ENCODE peak calls at places on chromosomes 11 and 22, in six cellular contexts. Z is hepatocyte, Y is PC-3, I is GM23248, B is OCI-LY7, J is SK-N-SH. K is an unnamed sample.

GRCh38 chr11:15807827-15808226 is 548.5 kb downstream of the SOX6 start:
- DNase-seq in B (no peak), Y (no peak), Z (no peak), J (no peak), I (no peak), K (no peak)

GRCh38 chr11:61121917-61122316 is 19.6 kb downstream of the CD5 start:
- DNase-seq in Z (no peak), I (no peak), J (no peak), B (no peak), Y (peak; percentile 31), K (no peak)

GRCh38 chr11:44915621-44916020 is 35.1 kb downstream of the TP53I11 start:
- DNase-seq in B (peak; percentile 38), J (no peak), Y (no peak), Z (no peak), I (no peak), K (no peak)

GRCh38 chr11:73308003-73308962 is at the start of gene ARHGEF17:
- DNase-seq in Z (peak; percentile 89), Y (peak; percentile 69), I (peak; percentile 91), J (peak; percentile 91), B (no peak), K (no peak)

GRCh38 chr22:47163481-47163875 is 401.0 kb downstream of the TBC1D22A start:
- DNase-seq in Y (no peak), J (no peak), Z (no peak), B (no peak), I (no peak), K (no peak)

GRCh38 chr22:49882519-49883293 is 29.1 kb downstream of the ZBED4 start:
- DNase-seq in Y (no peak), B (no peak), Z (no peak), J (no peak), I (no peak), K (no peak)

GRCh38 chr22:45597460-45598192 is 74.0 kb upstream of the ATXN10 start:
- DNase-seq in B (no peak), J (peak; percentile 60), Z (peak; percentile 78), Y (peak; percentile 22), I (no peak), K (no peak)

GRCh38 chr11:76803811-76804600 is 20.9 kb downstream of the TSKU start:
- DNase-seq in J (no peak), Y (no peak), B (no peak), Z (no peak), I (peak; percentile 92), K (no peak)

GRCh38 chr11:61057615-61058014 is 44.7 kb upstream of the CD5 start:
- DNase-seq in B (no peak), I (no peak), J (no peak), Z (no peak), Y (no peak), K (no peak)

GRCh38 chr11:19352736-19353110 is 112.0 kb upstream of the E2F8 start:
- DNase-seq in I (no peak), Y (no peak), J (no peak), B (no peak), Z (no peak), K (no peak)

GRCh38 chr22:16815073-16815472 is 10.1 kb downstream of the XKR3 start:
- DNase-seq in Z (no peak), B (no peak), Y (no peak), I (no peak), J (no peak), K (no peak)

GRCh38 chr11:1171223-1171984 is 13.7 kb downstream of the MUC5AC start:
- DNase-seq in Z (no peak), B (no peak), J (no peak), I (no peak), Y (no peak), K (no peak)

GRCh38 chr11:113570906-113571305 is 95.7 kb upstream of the DRD2 start:
- DNase-seq in I (no peak), Y (no peak), J (no peak), B (no peak), Z (no peak), K (no peak)

GRCh38 chr22:46303347-46303965 is 6.8 kb downstream of the GTSE1 start:
- DNase-seq in I (peak; percentile 61), Z (no peak), Y (peak; percentile 20), J (no peak), B (no peak), K (no peak)

GRCh38 chr11:6404341-6405038 is 14.2 kb downstream of the SMPD1 start:
- DNase-seq in B (no peak), Z (no peak), I (peak; percentile 59), Y (no peak), J (no peak), K (no peak)

GRCh38 chr11:73916435-73916834 is 34.4 kb upstream of the DNAJB13 start:
- DNase-seq in Y (peak; percentile 40), Z (no peak), B (no peak), I (peak; percentile 63), J (no peak), K (no peak)

GRCh38 chr22:21568207-21569075 is 927 bp downstream of the UBE2L3 start:
- DNase-seq in Y (no peak), Z (peak; percentile 62), J (peak; percentile 68), B (peak; percentile 65), I (peak; percentile 74), K (peak; percentile 43)

GRCh38 chr11:127461575-127462344 is 461.2 kb upstream of the KIRREL3 start:
- DNase-seq in Z (no peak), J (peak; percentile 71), Y (no peak), I (no peak), B (no peak), K (no peak)

GRCh38 chr11:69840371-69841169 is 21.4 kb upstream of the FGF3 start:
- DNase-seq in Z (no peak), J (no peak), B (no peak), Y (peak; percentile 79), I (no peak), K (no peak)

GRCh38 chr11:119874660-119875238 is 145.7 kb upstream of the NECTIN1 start:
- DNase-seq in J (peak; percentile 64), Z (no peak), B (no peak), I (no peak), Y (no peak), K (no peak)

GRCh38 chr11:37320921-37321320 is 722.9 kb upstream of the RAG2 start:
- DNase-seq in B (no peak), I (no peak), J (no peak), Y (peak; percentile 90), Z (no peak), K (no peak)

GRCh38 chr11:1326435-1327063 is 17.1 kb upstream of the TOLLIP start:
- DNase-seq in B (no peak), Z (no peak), Y (no peak), I (peak; percentile 48), J (no peak), K (no peak)

GRCh38 chr11:99260696-99261095 is 239.9 kb downstream of the CNTN5 start:
- DNase-seq in Z (no peak), B (no peak), Y (peak; percentile 10), J (no peak), I (no peak), K (no peak)

GRCh38 chr11:69491071-69492031 is 9.9 kb downstream of the LINC01488 start:
- DNase-seq in Z (no peak), Y (no peak), J (no peak), I (no peak), B (no peak), K (no peak)

GRCh38 chr11:97683733-97684132 is 1293.9 kb downstream of the JRKL start:
- DNase-seq in I (no peak), Y (peak; percentile 32), Z (peak; percentile 18), B (no peak), J (no peak), K (peak; percentile 80)

GRCh38 chr11:132898676-132899075 is 633.6 kb downstream of the OPCML start:
- DNase-seq in Y (no peak), Z (no peak), B (no peak), I (no peak), J (no peak), K (no peak)
- H3K9me2 ChIP-seq in Y (no peaks in the 10 kb centered on the region), Z (no peaks in the 10 kb centered on the region), B (no peaks in the 10 kb centered on the region), I (no peaks in the 10 kb centered on the region), J (no peaks in the 10 kb centered on the region), K (no peaks in the 10 kb centered on the region)

GRCh38 chr11:134751825-134752224 is 339.8 kb upstream of the B3GAT1 start:
- DNase-seq in Y (no peak), B (no peak), I (no peak), J (no peak), Z (peak; percentile 56), K (no peak)
- H3K9me2 ChIP-seq in Y (no peaks in the 10 kb centered on the region), B (no peaks in the 10 kb centered on the region), I (no peaks in the 10 kb centered on the region), J (no peaks in the 10 kb centered on the region), Z (no peaks in the 10 kb centered on the region), K (no peaks in the 10 kb centered on the region)

DNA sequence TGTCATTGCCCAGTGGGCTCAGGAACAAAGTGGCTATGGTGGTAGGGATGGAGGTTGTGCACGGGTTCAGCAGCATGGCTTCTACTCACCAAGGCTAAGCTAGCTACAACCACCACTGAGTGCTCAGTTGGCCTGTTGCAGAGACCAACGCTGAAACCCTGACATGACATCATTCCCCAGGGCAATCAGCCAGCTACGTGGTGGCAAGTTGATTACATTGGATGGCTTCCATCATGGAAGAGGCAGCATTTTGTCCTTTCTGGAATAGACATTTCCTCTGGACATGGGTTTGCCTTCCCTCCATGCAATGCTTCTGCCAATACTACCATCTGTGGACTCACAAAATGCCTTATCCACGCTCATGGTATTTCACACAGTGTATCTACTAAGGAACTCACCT is 634.3 kb downstream of the OPCML start:
- DNase-seq in Z (no peak), I (no peak), Y (no peak), B (no peak), J (no peak), K (no peak)
- H3K9me2 ChIP-seq in Z (no peaks in the 10 kb centered on the region), I (no peaks in the 10 kb centered on the region), Y (no peaks in the 10 kb centered on the region), B (no peaks in the 10 kb centered on the region), J (no peaks in the 10 kb centered on the region), K (no peaks in the 10 kb centered on the region)

DNA sequence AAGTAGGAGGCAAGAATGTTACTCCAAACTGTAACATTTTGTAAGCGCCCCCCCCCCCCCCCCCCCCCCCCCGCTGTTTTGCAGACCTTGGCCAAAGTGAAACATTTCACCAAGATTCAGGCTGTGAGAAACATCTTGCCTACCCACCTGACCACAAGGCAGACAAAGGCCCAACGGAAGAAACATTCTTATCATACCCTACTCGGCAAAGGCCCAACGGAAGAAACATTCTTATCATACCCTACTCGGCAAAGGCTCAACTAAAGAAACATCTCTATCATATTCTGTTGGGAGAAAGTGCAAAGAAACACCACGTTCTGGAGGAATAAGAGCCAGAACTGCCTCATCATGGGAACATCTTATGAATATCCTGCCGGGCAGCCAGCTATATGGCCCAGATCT is 117.1 kb downstream of the JRKL start:
- DNase-seq in I (no peak), Z (no peak), B (no peak), Y (no peak), J (no peak), K (no peak)
- H3K9me2 ChIP-seq in I (no peaks in the 10 kb centered on the region), Z (no peaks in the 10 kb centered on the region), B (no peaks in the 10 kb centered on the region), Y (no peaks in the 10 kb centered on the region), J (no peaks in the 10 kb centered on the region), K (no peaks in the 10 kb centered on the region)

GRCh38 chr11:103625624-103625965 is 410.8 kb upstream of the DDI1 start:
- DNase-seq in Z (no peak), J (no peak), Y (no peak), I (no peak), B (no peak), K (no peak)

GRCh38 chr11:103619938-103620337 is 416.5 kb upstream of the DDI1 start:
- DNase-seq in J (no peak), B (no peak), Y (no peak), I (no peak), Z (no peak), K (no peak)

GRCh38 chr11:103622296-103622695 is 414.1 kb upstream of the DDI1 start:
- DNase-seq in J (peak; percentile 16), B (no peak), I (no peak), Z (no peak), Y (no peak), K (no peak)

GRCh38 chr11:103624708-103625623 is 411.5 kb upstream of the DDI1 start:
- DNase-seq in Z (no peak), J (peak; percentile 22), B (no peak), Y (peak; percentile 96), I (peak; percentile 95), K (no peak)

GRCh38 chr11:103623933-103624332 is 412.5 kb upstream of the DDI1 start:
- DNase-seq in J (no peak), Y (no peak), I (no peak), Z (no peak), B (no peak), K (no peak)
- H3K9me2 ChIP-seq in J (no peaks in the 10 kb centered on the region), Y (no peaks in the 10 kb centered on the region), I (no peaks in the 10 kb centered on the region), Z (no peaks in the 10 kb centered on the region), B (no peaks in the 10 kb centered on the region), K (no peaks in the 10 kb centered on the region)

K was measured in MM.1S.